ENCODE peak calls at places on chromosome 13, in four cellular contexts. One of them, this sample, is unnamed.

GRCh38 chr13:97257800-97258799 is 36.0 kb downstream of the MBNL2 start:
- DNase-seq in prostate gland: no peak
- DNase-seq in lower lobe of right lung: no peak
- DNase-seq in psoas muscle: peak
- DNase-seq in this sample: no peak

GRCh38 chr13:52395704-52396103 is 10.3 kb downstream of the THSD1 start:
- DNase-seq in prostate gland: no peak
- DNase-seq in lower lobe of right lung: no peak
- DNase-seq in psoas muscle: peak
- DNase-seq in this sample: no peak

GRCh38 chr13:110442946-110443632 is 118.4 kb downstream of the RAB20 start:
- DNase-seq in prostate gland: no peak
- DNase-seq in lower lobe of right lung: no peak
- DNase-seq in psoas muscle: no peak
- DNase-seq in this sample: no peak

GRCh38 chr13:23620211-23620610 is 50.0 kb downstream of the TNFRSF19 start:
- DNase-seq in prostate gland: no peak
- DNase-seq in lower lobe of right lung: no peak
- DNase-seq in psoas muscle: no peak
- DNase-seq in this sample: no peak

GRCh38 chr13:66405908-66406802 is 824.0 kb downstream of the PCDH9 start:
- DNase-seq in prostate gland: peak
- DNase-seq in lower lobe of right lung: no peak
- DNase-seq in psoas muscle: no peak
- DNase-seq in this sample: no peak

GRCh38 chr13:27264181-27264580 is 6.4 kb upstream of the RASL11A start:
- DNase-seq in prostate gland: no peak
- DNase-seq in lower lobe of right lung: no peak
- DNase-seq in psoas muscle: no peak
- DNase-seq in this sample: no peak

GRCh38 chr13:28355822-28356371 is 139.0 kb downstream of the FLT1 start:
- DNase-seq in prostate gland: no peak
- DNase-seq in lower lobe of right lung: no peak
- DNase-seq in psoas muscle: no peak
- DNase-seq in this sample: peak

GRCh38 chr13:94121686-94122085 is 357.8 kb downstream of the DCT start:
- DNase-seq in prostate gland: no peak
- DNase-seq in lower lobe of right lung: no peak
- DNase-seq in psoas muscle: no peak
- DNase-seq in this sample: no peak

GRCh38 chr13:60944863-60945262 is 470.8 kb downstream of the PCDH20 start:
- DNase-seq in prostate gland: peak
- DNase-seq in lower lobe of right lung: no peak
- DNase-seq in psoas muscle: no peak
- DNase-seq in this sample: no peak

GRCh38 chr13:76229281-76229680 is 593.2 kb downstream of the LMO7 start:
- DNase-seq in prostate gland: no peak
- DNase-seq in lower lobe of right lung: no peak
- DNase-seq in psoas muscle: no peak
- DNase-seq in this sample: no peak

GRCh38 chr13:42453091-42453645 is 120.8 kb upstream of the TNFSF11 start:
- DNase-seq in prostate gland: no peak
- DNase-seq in lower lobe of right lung: no peak
- DNase-seq in psoas muscle: no peak
- DNase-seq in this sample: no peak

GRCh38 chr13:74289861-74290260 is 155.7 kb upstream of the KLF12 start:
- DNase-seq in prostate gland: no peak
- DNase-seq in lower lobe of right lung: no peak
- DNase-seq in psoas muscle: no peak
- DNase-seq in this sample: no peak

GRCh38 chr13:94411747-94412146 is 67.7 kb downstream of the DCT start:
- DNase-seq in prostate gland: no peak
- DNase-seq in lower lobe of right lung: no peak
- DNase-seq in psoas muscle: no peak
- DNase-seq in this sample: no peak

GRCh38 chr13:100392709-100393630 is 195.6 kb downstream of the GGACT start:
- DNase-seq in prostate gland: no peak
- DNase-seq in lower lobe of right lung: peak
- DNase-seq in psoas muscle: peak
- DNase-seq in this sample: peak

GRCh38 chr13:109587689-109588088 is 198.7 kb downstream of the IRS2 start:
- DNase-seq in prostate gland: no peak
- DNase-seq in lower lobe of right lung: no peak
- DNase-seq in psoas muscle: no peak
- DNase-seq in this sample: no peak

GRCh38 chr13:80979035-80979641 is 638.2 kb upstream of the SPRY2 start:
- DNase-seq in prostate gland: no peak
- DNase-seq in lower lobe of right lung: peak
- DNase-seq in psoas muscle: no peak
- DNase-seq in this sample: no peak

GRCh38 chr13:45695198-45695730 is 6.9 kb upstream of the CBY2 start:
- DNase-seq in prostate gland: no peak
- DNase-seq in lower lobe of right lung: no peak
- DNase-seq in psoas muscle: no peak
- DNase-seq in this sample: peak

GRCh38 chr13:113968463-113969310 is 5.2 kb downstream of the C13orf46 start:
- DNase-seq in prostate gland: no peak
- DNase-seq in lower lobe of right lung: peak
- DNase-seq in psoas muscle: peak
- DNase-seq in this sample: peak
- TF ChIP-seq CTCF in prostate gland: no peak
- TF ChIP-seq CTCF in lower lobe of right lung: no peak
- TF ChIP-seq CTCF in psoas muscle: no peak
- TF ChIP-seq CTCF in this sample: no peak

DNA sequence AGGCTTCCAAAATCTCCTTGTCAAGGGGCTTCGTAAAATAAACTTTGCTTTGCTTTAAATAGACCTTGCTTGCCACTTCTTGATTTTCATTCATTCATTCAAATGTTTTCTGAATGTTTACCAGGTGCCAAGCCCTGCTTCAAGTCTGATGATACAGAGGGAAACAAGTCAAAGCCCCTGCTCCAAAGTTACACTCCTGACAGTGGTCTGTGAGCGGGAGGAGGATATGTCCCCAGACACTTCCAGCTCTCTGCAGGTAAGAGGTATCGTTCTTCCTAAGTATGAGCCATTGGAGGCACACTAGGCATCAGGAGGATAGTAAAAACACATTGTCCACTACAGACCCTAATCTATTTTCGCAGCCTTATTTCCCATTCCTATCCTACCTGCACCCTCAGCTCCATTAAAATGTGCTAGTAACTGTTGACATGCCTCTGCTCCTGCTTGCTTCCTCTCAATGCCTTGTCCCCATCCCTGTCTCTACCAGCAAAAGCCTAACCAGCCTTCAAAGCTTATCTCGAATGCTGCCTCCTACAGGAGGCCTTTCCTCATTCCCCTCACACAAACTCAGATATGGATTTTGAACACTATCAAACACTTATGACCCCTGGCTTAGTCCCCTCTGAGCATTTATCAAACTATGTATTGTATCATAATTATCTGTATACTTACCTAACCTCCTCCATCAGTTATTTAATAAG is 6.2 kb upstream of the WBP4 start:
- DNase-seq in prostate gland: no peak
- DNase-seq in lower lobe of right lung: no peak
- DNase-seq in psoas muscle: no peak
- DNase-seq in this sample: no peak
- TF ChIP-seq CTCF in prostate gland: no peak
- TF ChIP-seq CTCF in lower lobe of right lung: peak
- TF ChIP-seq CTCF in psoas muscle: no peak
- TF ChIP-seq CTCF in this sample: no peak

GRCh38 chr13:19089315-19089714 is 92.3 kb downstream of the TUBA3C start:
- DNase-seq in prostate gland: no peak
- DNase-seq in lower lobe of right lung: no peak
- DNase-seq in psoas muscle: no peak
- DNase-seq in this sample: no peak
- TF ChIP-seq CTCF in prostate gland: no peak
- TF ChIP-seq CTCF in lower lobe of right lung: peak
- TF ChIP-seq CTCF in psoas muscle: no peak
- TF ChIP-seq CTCF in this sample: no peak

GRCh38 chr13:62544928-62545327 is 1129.3 kb upstream of the PCDH20 start:
- DNase-seq in prostate gland: no peak
- DNase-seq in lower lobe of right lung: no peak
- DNase-seq in psoas muscle: no peak
- DNase-seq in this sample: no peak
- TF ChIP-seq CTCF in prostate gland: no peak
- TF ChIP-seq CTCF in lower lobe of right lung: no peak
- TF ChIP-seq CTCF in psoas muscle: no peak
- TF ChIP-seq CTCF in this sample: no peak

This sample was measured in CD14-positive monocyte.